ENCODE peak calls at places on chromosomes 6 and 20, in nine cellular contexts. L, W, U, Q, J, R, A, T and Z are unnamed samples.

GRCh38 chr6:97669191-97669651 is 386.2 kb upstream of the MMS22L start:
- DNase-seq in Q (peak; percentile 0), W (no peak), L (no peak), A (no peak), R (peak; percentile 62), T (peak; percentile 18), U (no peak), J (no peak), Z (no peak)

GRCh38 chr6:85580104-85580877 is 13.4 kb downstream of the SNX14 start:
- DNase-seq in R (no peak), T (no peak), A (no peak), Q (no peak), W (no peak), L (no peak), U (no peak), J (peak; percentile 61), Z (no peak)

GRCh38 chr6:43103253-43103876 is 27.3 kb downstream of the PTK7 start:
- DNase-seq in W (no peak), U (no peak), A (no peak), R (no peak), J (no peak), T (no peak), Q (no peak), L (no peak), Z (no peak)

GRCh38 chr20:25270829-25271251 is 23.0 kb downstream of the PYGB start:
- DNase-seq in W (no peak), T (peak; percentile 11), U (no peak), A (no peak), L (no peak), J (no peak), Q (no peak), R (no peak), Z (no peak)

GRCh38 chr20:53750827-53751393 is 157.3 kb upstream of the ZNF217 start:
- DNase-seq in U (no peak), A (no peak), Q (peak; percentile 77), J (no peak), T (no peak), R (no peak), L (peak; percentile 29), W (no peak), Z (no peak)

GRCh38 chr6:131225959-131226358 is 90.7 kb downstream of the AKAP7 start:
- DNase-seq in J (no peak), T (no peak), R (no peak), U (no peak), A (no peak), Q (no peak), L (no peak), W (no peak), Z (no peak)

GRCh38 chr20:37392441-37393195 is 46.7 kb downstream of the SRC start:
- DNase-seq in J (no peak), W (no peak), A (no peak), U (no peak), L (no peak), T (no peak), Q (peak; percentile 22), R (peak; percentile 41), Z (no peak)

GRCh38 chr20:35768731-35769664 is 2.8 kb upstream of the PHF20 start:
- DNase-seq in T (peak; percentile 96), A (peak; percentile 96), U (peak; percentile 99), W (peak; percentile 5), J (peak; percentile 93), Q (peak; percentile 98), L (peak; percentile 97), R (peak; percentile 79), Z (peak; percentile 29)

GRCh38 chr6:151213352-151213751 is 26.4 kb upstream of the AKAP12 start:
- DNase-seq in W (no peak), L (no peak), A (no peak), T (no peak), U (no peak), Q (no peak), R (no peak), J (no peak), Z (no peak)

GRCh38 chr6:13593103-13593502 is 18.7 kb downstream of the SIRT5 start:
- DNase-seq in L (no peak), T (no peak), J (no peak), A (no peak), Q (no peak), W (no peak), R (no peak), U (no peak), Z (no peak)

GRCh38 chr6:13593720-13594119 is 19.3 kb downstream of the SIRT5 start:
- DNase-seq in A (no peak), R (no peak), Q (peak; percentile 43), J (no peak), U (no peak), W (no peak), T (no peak), L (no peak), Z (no peak)

GRCh38 chr6:13600036-13600435 is 15.1 kb upstream of the NOL7 start:
- DNase-seq in W (no peak), Q (no peak), J (no peak), L (no peak), U (no peak), R (no peak), T (no peak), A (no peak), Z (no peak)

GRCh38 chr6:13591205-13591921 is 17.0 kb downstream of the SIRT5 start:
- DNase-seq in U (no peak), A (no peak), T (no peak), J (no peak), W (no peak), Q (no peak), R (no peak), L (no peak), Z (no peak)

GRCh38 chr6:13597073-13597472 is 18.1 kb upstream of the NOL7 start:
- DNase-seq in R (no peak), J (no peak), U (no peak), L (no peak), Q (no peak), T (no peak), W (no peak), A (no peak), Z (no peak)
- H3K27ac ChIP-seq in R (no peak overlapping the region), J (no peak overlapping the region), U (no peak overlapping the region), L (no peak overlapping the region), Q (no peak overlapping the region), T (no peak overlapping the region), W (no peak overlapping the region), A (no peak overlapping the region), Z (no peak overlapping the region)

DNA sequence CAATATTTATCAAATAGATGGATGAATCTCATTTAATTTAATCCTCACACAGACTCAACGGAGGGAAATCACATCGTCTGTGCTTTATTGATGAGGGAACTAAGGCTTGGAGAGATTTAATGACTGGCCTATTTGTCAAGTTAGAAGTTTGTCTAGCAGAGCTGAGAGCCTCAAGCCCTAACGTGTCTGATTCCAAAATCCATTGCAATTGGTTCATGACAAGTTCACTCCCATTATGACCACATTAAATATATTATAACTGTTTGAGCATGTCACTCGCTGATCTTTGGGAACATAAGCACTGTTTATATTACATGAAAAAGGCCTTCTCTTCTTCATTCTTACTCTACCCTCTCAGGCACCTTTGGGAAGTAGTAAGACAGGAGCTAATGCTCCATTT is 89.4 kb upstream of the SIRPA start:
- DNase-seq in J (no peak), U (no peak), Q (no peak), W (no peak), A (no peak), R (no peak), L (no peak), T (no peak), Z (no peak)
- H3K27ac ChIP-seq in J (no peak overlapping the region), U (peak overlapping the region; percentile 10), Q (no peak overlapping the region), W (no peak overlapping the region), A (no peak overlapping the region), R (no peak overlapping the region), L (no peak overlapping the region), T (no peak overlapping the region), Z (no peak overlapping the region)

DNA sequence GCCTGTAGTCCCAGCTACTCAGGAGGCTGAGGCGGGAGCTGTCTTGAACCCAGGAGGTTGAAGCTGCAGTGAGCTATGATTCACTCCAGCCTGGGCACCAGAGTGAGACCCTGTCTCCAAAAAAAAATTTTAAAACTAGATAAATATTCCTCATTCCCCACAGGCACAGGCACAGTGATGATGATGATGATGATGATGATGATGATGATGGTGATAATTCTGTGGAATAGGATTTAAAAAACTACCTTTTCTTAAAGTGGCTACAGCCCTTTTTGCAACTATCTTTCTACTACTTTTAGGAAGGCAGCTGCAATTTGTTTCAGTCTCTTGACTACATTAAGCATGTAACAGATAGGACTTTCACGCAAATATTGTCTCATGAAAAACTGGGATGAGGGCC is 76.6 kb upstream of the SCAF8 start:
- DNase-seq in L (no peak), W (no peak), A (no peak), R (no peak), U (no peak), Q (no peak), J (no peak), T (no peak), Z (no peak)
- H3K27ac ChIP-seq in L (no peak overlapping the region), W (no peak overlapping the region), A (no peak overlapping the region), R (no peak overlapping the region), U (no peak overlapping the region), Q (no peak overlapping the region), J (no peak overlapping the region), T (no peak overlapping the region), Z (no peak overlapping the region)

GRCh38 chr6:35435075-35435837 is 16.9 kb upstream of the FANCE start:
- DNase-seq in A (no peak), R (no peak), T (peak; percentile 37), J (no peak), W (no peak), L (no peak), U (no peak), Q (no peak), Z (no peak)
- H3K27ac ChIP-seq in A (no peak overlapping the region), R (no peak overlapping the region), T (peak overlapping the region; percentile 38), J (no peak overlapping the region), W (no peak overlapping the region), L (no peak overlapping the region), U (no peak overlapping the region), Q (no peak overlapping the region), Z (no peak overlapping the region)

DNA sequence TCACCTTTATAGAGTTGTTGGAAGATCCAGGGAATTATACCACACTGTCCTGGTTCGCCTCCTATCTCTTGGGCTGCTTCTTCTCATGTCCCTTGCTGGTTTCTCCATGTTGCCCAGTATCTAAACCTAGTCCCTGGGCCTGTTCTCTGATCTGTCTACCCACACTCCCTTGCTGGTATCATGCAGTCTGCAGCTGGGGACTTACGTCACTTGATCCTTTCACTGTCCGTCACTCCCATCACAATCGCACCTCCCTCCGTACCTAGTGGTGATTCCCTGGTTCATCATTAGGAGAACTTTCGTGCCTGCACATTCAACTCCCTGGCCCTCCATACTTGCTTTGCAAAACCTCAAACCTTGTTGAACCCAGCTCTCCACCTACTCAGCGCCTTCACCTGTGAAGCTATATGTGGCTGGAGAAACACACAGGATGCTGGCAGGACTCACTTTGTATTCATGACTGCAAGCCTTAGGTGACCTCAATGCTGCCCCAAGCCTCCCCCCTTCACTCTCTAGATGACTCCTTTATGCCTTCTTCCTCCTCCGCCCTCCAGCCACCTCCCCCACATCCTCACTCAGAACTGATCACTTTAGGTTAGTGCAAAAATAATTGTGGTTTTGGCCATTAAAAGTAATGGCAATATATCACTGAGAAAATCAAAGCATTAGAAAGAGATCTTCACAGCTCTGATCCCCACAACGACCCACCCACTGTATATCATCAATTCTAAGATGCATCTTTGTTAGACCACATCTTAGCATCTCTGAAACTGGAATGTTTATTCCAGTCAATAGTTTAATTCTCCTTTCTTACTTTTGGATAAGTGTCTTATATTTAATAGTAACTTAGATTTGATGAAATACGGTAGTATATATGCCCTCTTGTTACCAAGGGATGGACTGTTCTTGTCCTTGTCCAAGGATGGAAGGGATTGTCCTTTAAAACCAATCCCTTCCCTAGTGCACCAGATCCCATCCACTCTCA is 26.4 kb downstream of the GDAP1L1 start:
- DNase-seq in Q (no peak), J (no peak), R (no peak), U (no peak), W (no peak), A (no peak), T (no peak), L (no peak), Z (no peak)
- H3K27ac ChIP-seq in Q (no peak overlapping the region), J (no peak overlapping the region), R (no peak overlapping the region), U (no peak overlapping the region), W (no peak overlapping the region), A (no peak overlapping the region), T (no peak overlapping the region), L (no peak overlapping the region), Z (no peak overlapping the region)